ENCODE peak calls at places on chromosomes 2 and 18, in nine cellular contexts. One of them, this sample, is unnamed.

GRCh38 chr2:69175795-69176715 is 163.1 kb downstream of the ANTXR1 start:
- DNase-seq in GM12891: no peak
- DNase-seq in heart right ventricle: no peak
- DNase-seq in PC-9: no peak
- DNase-seq in GOT3: no peak
- DNase-seq in lung microvascular endothelial cell: no peak
- DNase-seq in T-helper 2 cell: no peak
- DNase-seq in activated CD4-positive, alpha-beta T cell treated with anti-CD3 and anti-CD28 coated beads, Interleukin-2, amount 10 ng/mL, durations not matched to agents 7 days and 5 days: no peak
- DNase-seq in NCI-H2081: no peak
- DNase-seq in this sample: no peak

GRCh38 chr2:155695505-155695904 is 637.0 kb downstream of the NR4A2 start:
- DNase-seq in GM12891: no peak
- DNase-seq in heart right ventricle: no peak
- DNase-seq in PC-9: no peak
- DNase-seq in GOT3: no peak
- DNase-seq in lung microvascular endothelial cell: no peak
- DNase-seq in T-helper 2 cell: no peak
- DNase-seq in activated CD4-positive, alpha-beta T cell treated with anti-CD3 and anti-CD28 coated beads, Interleukin-2, amount 10 ng/mL, durations not matched to agents 7 days and 5 days: no peak
- DNase-seq in NCI-H2081: no peak
- DNase-seq in this sample: no peak

GRCh38 chr2:207513577-207514257 is 16.0 kb upstream of the CREB1 start:
- DNase-seq in GM12891: no peak
- DNase-seq in heart right ventricle: no peak
- DNase-seq in PC-9: peak
- DNase-seq in GOT3: no peak
- DNase-seq in lung microvascular endothelial cell: peak
- DNase-seq in T-helper 2 cell: no peak
- DNase-seq in activated CD4-positive, alpha-beta T cell treated with anti-CD3 and anti-CD28 coated beads, Interleukin-2, amount 10 ng/mL, durations not matched to agents 7 days and 5 days: no peak
- DNase-seq in NCI-H2081: no peak
- DNase-seq in this sample: no peak

GRCh38 chr2:237700583-237701032 is 73.2 kb downstream of the LRRFIP1 start:
- DNase-seq in GM12891: no peak
- DNase-seq in heart right ventricle: peak
- DNase-seq in PC-9: no peak
- DNase-seq in GOT3: no peak
- DNase-seq in lung microvascular endothelial cell: peak
- DNase-seq in T-helper 2 cell: peak
- DNase-seq in activated CD4-positive, alpha-beta T cell treated with anti-CD3 and anti-CD28 coated beads, Interleukin-2, amount 10 ng/mL, durations not matched to agents 7 days and 5 days: peak
- DNase-seq in NCI-H2081: peak
- DNase-seq in this sample: no peak

GRCh38 chr2:200756618-200757321 is 54.9 kb upstream of the BZW1 start:
- DNase-seq in GM12891: no peak
- DNase-seq in heart right ventricle: no peak
- DNase-seq in PC-9: peak
- DNase-seq in GOT3: no peak
- DNase-seq in lung microvascular endothelial cell: peak
- DNase-seq in T-helper 2 cell: no peak
- DNase-seq in activated CD4-positive, alpha-beta T cell treated with anti-CD3 and anti-CD28 coated beads, Interleukin-2, amount 10 ng/mL, durations not matched to agents 7 days and 5 days: no peak
- DNase-seq in NCI-H2081: no peak
- DNase-seq in this sample: no peak

GRCh38 chr18:3084206-3084605 is 71.3 kb upstream of the LPIN2 start:
- DNase-seq in GM12891: no peak
- DNase-seq in heart right ventricle: no peak
- DNase-seq in PC-9: no peak
- DNase-seq in GOT3: no peak
- DNase-seq in lung microvascular endothelial cell: peak
- DNase-seq in T-helper 2 cell: no peak
- DNase-seq in activated CD4-positive, alpha-beta T cell treated with anti-CD3 and anti-CD28 coated beads, Interleukin-2, amount 10 ng/mL, durations not matched to agents 7 days and 5 days: no peak
- DNase-seq in NCI-H2081: no peak
- DNase-seq in this sample: no peak

GRCh38 chr2:236040600-236041328 is 127.4 kb downstream of the GBX2 start:
- DNase-seq in GM12891: no peak
- DNase-seq in heart right ventricle: no peak
- DNase-seq in PC-9: no peak
- DNase-seq in GOT3: no peak
- DNase-seq in lung microvascular endothelial cell: no peak
- DNase-seq in T-helper 2 cell: no peak
- DNase-seq in activated CD4-positive, alpha-beta T cell treated with anti-CD3 and anti-CD28 coated beads, Interleukin-2, amount 10 ng/mL, durations not matched to agents 7 days and 5 days: no peak
- DNase-seq in NCI-H2081: no peak
- DNase-seq in this sample: no peak

GRCh38 chr2:211869134-211869533 is 669.5 kb downstream of the ERBB4 start:
- DNase-seq in GM12891: no peak
- DNase-seq in heart right ventricle: no peak
- DNase-seq in PC-9: no peak
- DNase-seq in GOT3: no peak
- DNase-seq in lung microvascular endothelial cell: no peak
- DNase-seq in T-helper 2 cell: no peak
- DNase-seq in activated CD4-positive, alpha-beta T cell treated with anti-CD3 and anti-CD28 coated beads, Interleukin-2, amount 10 ng/mL, durations not matched to agents 7 days and 5 days: no peak
- DNase-seq in NCI-H2081: no peak
- DNase-seq in this sample: no peak

GRCh38 chr2:105329561-105330495 is at the start of gene TGFBRAP1:
- DNase-seq in GM12891: peak
- DNase-seq in heart right ventricle: peak
- DNase-seq in PC-9: no peak
- DNase-seq in GOT3: no peak
- DNase-seq in lung microvascular endothelial cell: peak
- DNase-seq in T-helper 2 cell: peak
- DNase-seq in activated CD4-positive, alpha-beta T cell treated with anti-CD3 and anti-CD28 coated beads, Interleukin-2, amount 10 ng/mL, durations not matched to agents 7 days and 5 days: peak
- DNase-seq in NCI-H2081: peak
- DNase-seq in this sample: peak

GRCh38 chr2:130808482-130809268 is 28.0 kb upstream of the ARHGEF4 start:
- DNase-seq in GM12891: no peak
- DNase-seq in heart right ventricle: no peak
- DNase-seq in PC-9: peak
- DNase-seq in GOT3: no peak
- DNase-seq in lung microvascular endothelial cell: no peak
- DNase-seq in T-helper 2 cell: no peak
- DNase-seq in activated CD4-positive, alpha-beta T cell treated with anti-CD3 and anti-CD28 coated beads, Interleukin-2, amount 10 ng/mL, durations not matched to agents 7 days and 5 days: no peak
- DNase-seq in NCI-H2081: no peak
- DNase-seq in this sample: no peak

GRCh38 chr2:164015328-164016123 is 279.7 kb upstream of the FIGN start:
- DNase-seq in GM12891: peak
- DNase-seq in heart right ventricle: peak
- DNase-seq in PC-9: no peak
- DNase-seq in GOT3: no peak
- DNase-seq in lung microvascular endothelial cell: no peak
- DNase-seq in T-helper 2 cell: no peak
- DNase-seq in activated CD4-positive, alpha-beta T cell treated with anti-CD3 and anti-CD28 coated beads, Interleukin-2, amount 10 ng/mL, durations not matched to agents 7 days and 5 days: no peak
- DNase-seq in NCI-H2081: no peak
- DNase-seq in this sample: no peak

GRCh38 chr18:49668583-49669290 is 106.9 kb downstream of the LIPG start:
- DNase-seq in GM12891: no peak
- DNase-seq in heart right ventricle: peak
- DNase-seq in PC-9: no peak
- DNase-seq in GOT3: no peak
- DNase-seq in lung microvascular endothelial cell: no peak
- DNase-seq in T-helper 2 cell: no peak
- DNase-seq in activated CD4-positive, alpha-beta T cell treated with anti-CD3 and anti-CD28 coated beads, Interleukin-2, amount 10 ng/mL, durations not matched to agents 7 days and 5 days: no peak
- DNase-seq in NCI-H2081: no peak
- DNase-seq in this sample: no peak

GRCh38 chr18:31206787-31207381 is 44.2 kb upstream of the DSC1 start:
- DNase-seq in GM12891: peak
- DNase-seq in heart right ventricle: peak
- DNase-seq in PC-9: peak
- DNase-seq in GOT3: no peak
- DNase-seq in lung microvascular endothelial cell: no peak
- DNase-seq in T-helper 2 cell: no peak
- DNase-seq in activated CD4-positive, alpha-beta T cell treated with anti-CD3 and anti-CD28 coated beads, Interleukin-2, amount 10 ng/mL, durations not matched to agents 7 days and 5 days: no peak
- DNase-seq in NCI-H2081: no peak
- DNase-seq in this sample: peak

GRCh38 chr2:69118609-69119008 is 105.6 kb downstream of the ANTXR1 start:
- DNase-seq in GM12891: no peak
- DNase-seq in heart right ventricle: no peak
- DNase-seq in PC-9: no peak
- DNase-seq in GOT3: no peak
- DNase-seq in lung microvascular endothelial cell: no peak
- DNase-seq in T-helper 2 cell: no peak
- DNase-seq in activated CD4-positive, alpha-beta T cell treated with anti-CD3 and anti-CD28 coated beads, Interleukin-2, amount 10 ng/mL, durations not matched to agents 7 days and 5 days: no peak
- DNase-seq in NCI-H2081: no peak
- DNase-seq in this sample: no peak

GRCh38 chr18:75010260-75010659 is 198.7 kb downstream of the PTGR3 start:
- DNase-seq in GM12891: no peak
- DNase-seq in heart right ventricle: no peak
- DNase-seq in PC-9: no peak
- DNase-seq in GOT3: no peak
- DNase-seq in lung microvascular endothelial cell: no peak
- DNase-seq in T-helper 2 cell: no peak
- DNase-seq in activated CD4-positive, alpha-beta T cell treated with anti-CD3 and anti-CD28 coated beads, Interleukin-2, amount 10 ng/mL, durations not matched to agents 7 days and 5 days: no peak
- DNase-seq in NCI-H2081: no peak
- DNase-seq in this sample: no peak

GRCh38 chr2:75920721-75921551 is 210.2 kb upstream of the GCFC2 start:
- DNase-seq in GM12891: no peak
- DNase-seq in heart right ventricle: no peak
- DNase-seq in PC-9: no peak
- DNase-seq in GOT3: no peak
- DNase-seq in lung microvascular endothelial cell: no peak
- DNase-seq in T-helper 2 cell: no peak
- DNase-seq in activated CD4-positive, alpha-beta T cell treated with anti-CD3 and anti-CD28 coated beads, Interleukin-2, amount 10 ng/mL, durations not matched to agents 7 days and 5 days: no peak
- DNase-seq in NCI-H2081: peak
- DNase-seq in this sample: no peak

GRCh38 chr2:138470941-138471340 is 30.6 kb upstream of the SPOPL start:
- DNase-seq in GM12891: no peak
- DNase-seq in heart right ventricle: no peak
- DNase-seq in PC-9: no peak
- DNase-seq in GOT3: no peak
- DNase-seq in lung microvascular endothelial cell: no peak
- DNase-seq in T-helper 2 cell: no peak
- DNase-seq in activated CD4-positive, alpha-beta T cell treated with anti-CD3 and anti-CD28 coated beads, Interleukin-2, amount 10 ng/mL, durations not matched to agents 7 days and 5 days: no peak
- DNase-seq in NCI-H2081: no peak
- DNase-seq in this sample: no peak

GRCh38 chr2:131521961-131522781 is 5.5 kb upstream of the CCDC74A start:
- DNase-seq in GM12891: no peak
- DNase-seq in heart right ventricle: peak
- DNase-seq in PC-9: no peak
- DNase-seq in GOT3: no peak
- DNase-seq in lung microvascular endothelial cell: no peak
- DNase-seq in T-helper 2 cell: no peak
- DNase-seq in activated CD4-positive, alpha-beta T cell treated with anti-CD3 and anti-CD28 coated beads, Interleukin-2, amount 10 ng/mL, durations not matched to agents 7 days and 5 days: no peak
- DNase-seq in NCI-H2081: no peak
- DNase-seq in this sample: no peak

GRCh38 chr18:28789460-28789859 is 612.5 kb upstream of the CDH2 start:
- DNase-seq in GM12891: no peak
- DNase-seq in heart right ventricle: no peak
- DNase-seq in PC-9: no peak
- DNase-seq in GOT3: no peak
- DNase-seq in lung microvascular endothelial cell: peak
- DNase-seq in T-helper 2 cell: no peak
- DNase-seq in activated CD4-positive, alpha-beta T cell treated with anti-CD3 and anti-CD28 coated beads, Interleukin-2, amount 10 ng/mL, durations not matched to agents 7 days and 5 days: no peak
- DNase-seq in NCI-H2081: no peak
- DNase-seq in this sample: no peak

GRCh38 chr2:205675861-205676516 is 6.3 kb upstream of the NRP2 start:
- DNase-seq in GM12891: no peak
- DNase-seq in heart right ventricle: peak
- DNase-seq in PC-9: peak
- DNase-seq in GOT3: no peak
- DNase-seq in lung microvascular endothelial cell: peak
- DNase-seq in T-helper 2 cell: no peak
- DNase-seq in activated CD4-positive, alpha-beta T cell treated with anti-CD3 and anti-CD28 coated beads, Interleukin-2, amount 10 ng/mL, durations not matched to agents 7 days and 5 days: no peak
- DNase-seq in NCI-H2081: peak
- DNase-seq in this sample: no peak

GRCh38 chr2:167017021-167017420 is 128.7 kb downstream of the XIRP2 start:
- DNase-seq in GM12891: no peak
- DNase-seq in heart right ventricle: no peak
- DNase-seq in PC-9: no peak
- DNase-seq in GOT3: no peak
- DNase-seq in lung microvascular endothelial cell: no peak
- DNase-seq in T-helper 2 cell: no peak
- DNase-seq in activated CD4-positive, alpha-beta T cell treated with anti-CD3 and anti-CD28 coated beads, Interleukin-2, amount 10 ng/mL, durations not matched to agents 7 days and 5 days: no peak
- DNase-seq in NCI-H2081: no peak
- DNase-seq in this sample: no peak

GRCh38 chr2:162073776-162074578 is at the start of gene DPP4:
- DNase-seq in GM12891: peak
- DNase-seq in heart right ventricle: peak
- DNase-seq in PC-9: no peak
- DNase-seq in GOT3: no peak
- DNase-seq in lung microvascular endothelial cell: peak
- DNase-seq in T-helper 2 cell: peak
- DNase-seq in activated CD4-positive, alpha-beta T cell treated with anti-CD3 and anti-CD28 coated beads, Interleukin-2, amount 10 ng/mL, durations not matched to agents 7 days and 5 days: peak
- DNase-seq in NCI-H2081: peak
- DNase-seq in this sample: no peak

GRCh38 chr2:10057231-10058107 is 14.1 kb downstream of the KLF11 start:
- DNase-seq in GM12891: no peak
- DNase-seq in heart right ventricle: peak
- DNase-seq in PC-9: peak
- DNase-seq in GOT3: no peak
- DNase-seq in lung microvascular endothelial cell: no peak
- DNase-seq in T-helper 2 cell: no peak
- DNase-seq in activated CD4-positive, alpha-beta T cell treated with anti-CD3 and anti-CD28 coated beads, Interleukin-2, amount 10 ng/mL, durations not matched to agents 7 days and 5 days: no peak
- DNase-seq in NCI-H2081: no peak
- DNase-seq in this sample: no peak

GRCh38 chr2:184692137-184692734 is 93.9 kb downstream of the ZNF804A start:
- DNase-seq in GM12891: no peak
- DNase-seq in heart right ventricle: no peak
- DNase-seq in PC-9: no peak
- DNase-seq in GOT3: no peak
- DNase-seq in lung microvascular endothelial cell: no peak
- DNase-seq in T-helper 2 cell: no peak
- DNase-seq in activated CD4-positive, alpha-beta T cell treated with anti-CD3 and anti-CD28 coated beads, Interleukin-2, amount 10 ng/mL, durations not matched to agents 7 days and 5 days: no peak
- DNase-seq in NCI-H2081: peak
- DNase-seq in this sample: no peak

GRCh38 chr2:85889648-85890281 is 975 bp upstream of the ST3GAL5 start:
- DNase-seq in GM12891: no peak
- DNase-seq in heart right ventricle: no peak
- DNase-seq in PC-9: no peak
- DNase-seq in GOT3: no peak
- DNase-seq in lung microvascular endothelial cell: no peak
- DNase-seq in T-helper 2 cell: no peak
- DNase-seq in activated CD4-positive, alpha-beta T cell treated with anti-CD3 and anti-CD28 coated beads, Interleukin-2, amount 10 ng/mL, durations not matched to agents 7 days and 5 days: no peak
- DNase-seq in NCI-H2081: no peak
- DNase-seq in this sample: no peak

GRCh38 chr18:67926929-67927864 is 410.7 kb upstream of the DSEL start:
- DNase-seq in GM12891: no peak
- DNase-seq in heart right ventricle: no peak
- DNase-seq in PC-9: no peak
- DNase-seq in GOT3: no peak
- DNase-seq in lung microvascular endothelial cell: no peak
- DNase-seq in T-helper 2 cell: no peak
- DNase-seq in activated CD4-positive, alpha-beta T cell treated with anti-CD3 and anti-CD28 coated beads, Interleukin-2, amount 10 ng/mL, durations not matched to agents 7 days and 5 days: no peak
- DNase-seq in NCI-H2081: no peak
- DNase-seq in this sample: no peak

GRCh38 chr2:224691563-224691962 is 24.6 kb downstream of the CCDC195 start:
- DNase-seq in GM12891: no peak
- DNase-seq in heart right ventricle: no peak
- DNase-seq in PC-9: no peak
- DNase-seq in GOT3: no peak
- DNase-seq in lung microvascular endothelial cell: no peak
- DNase-seq in T-helper 2 cell: no peak
- DNase-seq in activated CD4-positive, alpha-beta T cell treated with anti-CD3 and anti-CD28 coated beads, Interleukin-2, amount 10 ng/mL, durations not matched to agents 7 days and 5 days: no peak
- DNase-seq in NCI-H2081: no peak
- DNase-seq in this sample: no peak

GRCh38 chr18:5444269-5444668 is 99.5 kb downstream of the EPB41L3 start:
- DNase-seq in GM12891: no peak
- DNase-seq in heart right ventricle: no peak
- DNase-seq in PC-9: no peak
- DNase-seq in GOT3: no peak
- DNase-seq in lung microvascular endothelial cell: no peak
- DNase-seq in T-helper 2 cell: no peak
- DNase-seq in activated CD4-positive, alpha-beta T cell treated with anti-CD3 and anti-CD28 coated beads, Interleukin-2, amount 10 ng/mL, durations not matched to agents 7 days and 5 days: no peak
- DNase-seq in NCI-H2081: no peak
- DNase-seq in this sample: no peak

GRCh38 chr2:26636935-26637334 is 4.2 kb downstream of the CIB4 start:
- DNase-seq in GM12891: no peak
- DNase-seq in heart right ventricle: no peak
- DNase-seq in PC-9: no peak
- DNase-seq in GOT3: no peak
- DNase-seq in lung microvascular endothelial cell: no peak
- DNase-seq in T-helper 2 cell: no peak
- DNase-seq in activated CD4-positive, alpha-beta T cell treated with anti-CD3 and anti-CD28 coated beads, Interleukin-2, amount 10 ng/mL, durations not matched to agents 7 days and 5 days: no peak
- DNase-seq in NCI-H2081: no peak
- DNase-seq in this sample: no peak

GRCh38 chr2:215370116-215370965 is 58.5 kb downstream of the ATIC start:
- DNase-seq in GM12891: no peak
- DNase-seq in heart right ventricle: no peak
- DNase-seq in PC-9: no peak
- DNase-seq in GOT3: no peak
- DNase-seq in lung microvascular endothelial cell: no peak
- DNase-seq in T-helper 2 cell: no peak
- DNase-seq in activated CD4-positive, alpha-beta T cell treated with anti-CD3 and anti-CD28 coated beads, Interleukin-2, amount 10 ng/mL, durations not matched to agents 7 days and 5 days: no peak
- DNase-seq in NCI-H2081: no peak
- DNase-seq in this sample: no peak

GRCh38 chr2:45195916-45196315 is 186.7 kb upstream of the SIX2 start:
- DNase-seq in GM12891: no peak
- DNase-seq in heart right ventricle: no peak
- DNase-seq in PC-9: no peak
- DNase-seq in GOT3: no peak
- DNase-seq in lung microvascular endothelial cell: no peak
- DNase-seq in T-helper 2 cell: no peak
- DNase-seq in activated CD4-positive, alpha-beta T cell treated with anti-CD3 and anti-CD28 coated beads, Interleukin-2, amount 10 ng/mL, durations not matched to agents 7 days and 5 days: no peak
- DNase-seq in NCI-H2081: no peak
- DNase-seq in this sample: no peak